ENCODE peak calls at places on chromosomes 11 and 22, in nine cellular contexts. T is NCI-H1105, C is mesenchymal stem cell, U is putamen, E is NCI-H1417, L is esophagus squamous epithelium, R is substantia nigra, F is fibroblast of the aortic adventitia, D is neuronal stem cell. S is an unnamed sample.

GRCh38 chr11:119639642-119640205 is 89.3 kb downstream of the NECTIN1 start:
- DNase-seq in T (no peak), C (no peak), U (no peak), E (no peak), L (no peak), R (no peak), F (no peak), D (no peak), S (no peak)

GRCh38 chr11:121524233-121524631 is 71.5 kb upstream of the SORL1-AS1 start:
- DNase-seq in T (no peak), C (no peak), U (no peak), E (no peak), L (no peak), R (peak; percentile 56), F (no peak), D (no peak), S (no peak)

GRCh38 chr11:84398017-84398626 is 1112.0 kb upstream of the CCDC90B start:
- DNase-seq in T (no peak), C (peak; percentile 24), U (no peak), E (peak; percentile 47), L (no peak), R (no peak), F (peak; percentile 76), D (no peak), S (no peak)

GRCh38 chr22:20532256-20532993 is 25.0 kb downstream of the MED15 start:
- DNase-seq in T (no peak), C (no peak), U (no peak), E (no peak), L (no peak), R (no peak), F (no peak), D (no peak), S (no peak)

GRCh38 chr11:120116966-120117365 is 20.9 kb downstream of the TRIM29 start:
- DNase-seq in T (no peak), C (no peak), U (no peak), E (no peak), L (no peak), R (no peak), F (no peak), D (no peak), S (no peak)

GRCh38 chr11:108496643-108497256 is 1.4 kb downstream of the POGLUT3 start:
- DNase-seq in T (no peak), C (peak; percentile 41), U (no peak), E (no peak), L (no peak), R (no peak), F (peak; percentile 27), D (no peak), S (peak; percentile 15)

GRCh38 chr22:29149841-29150555 is 55.7 kb upstream of the EMID1 start:
- DNase-seq in T (no peak), C (no peak), U (peak; percentile 58), E (no peak), L (no peak), R (peak; percentile 74), F (no peak), D (no peak), S (no peak)

GRCh38 chr22:39282642-39283311 is 36.6 kb downstream of the RPL3 start:
- DNase-seq in T (no peak), C (peak; percentile 73), U (no peak), E (no peak), L (no peak), R (peak; percentile 23), F (no peak), D (no peak), S (no peak)

GRCh38 chr11:33692013-33692504 is 8.6 kb downstream of the C11orf91 start:
- DNase-seq in T (peak; percentile 60), C (peak; percentile 98), U (peak; percentile 87), E (no peak), L (no peak), R (peak; percentile 79), F (peak; percentile 98), D (no peak), S (peak; percentile 95)

GRCh38 chr11:35138058-35138457 is 913 bp upstream of the CD44 start:
- DNase-seq in T (no peak), C (no peak), U (no peak), E (no peak), L (no peak), R (no peak), F (no peak), D (no peak), S (no peak)

GRCh38 chr11:111674941-111675340 is 72.7 kb downstream of the SIK2 start:
- DNase-seq in T (no peak), C (no peak), U (no peak), E (no peak), L (no peak), R (no peak), F (no peak), D (no peak), S (no peak)

GRCh38 chr11:127000291-127000968 is at the start of gene KIRREL3:
- DNase-seq in T (peak; percentile 47), C (peak; percentile 17), U (peak; percentile 81), E (peak; percentile 36), L (no peak), R (peak; percentile 70), F (no peak), D (no peak), S (no peak)

GRCh38 chr11:71451596-71452353 is 1.2 kb upstream of the NADSYN1 start:
- DNase-seq in T (no peak), C (no peak), U (no peak), E (no peak), L (no peak), R (no peak), F (no peak), D (no peak), S (no peak)

S was measured in Panc1.